ENCODE peak calls at places on chromosomes 11 and 22, in ten cellular contexts. One of them, this sample, is unnamed.

GRCh38 chr22:17943533-17944204 is 80.7 kb downstream of the MICAL3 start:
- DNase-seq in fibroblast of lung: no peak
- DNase-seq in psoas muscle: no peak
- DNase-seq in sigmoid colon: no peak
- DNase-seq in retinal pigment epithelial cell: no peak
- DNase-seq in PC-9: no peak
- DNase-seq in right atrium auricular region: no peak
- DNase-seq in GM20000: no peak
- DNase-seq in coronary artery: no peak
- DNase-seq in adrenal gland: no peak
- DNase-seq in this sample: no peak

GRCh38 chr11:72378704-72379383 is 55.5 kb downstream of the CLPB start:
- DNase-seq in GM20000: no peak
- DNase-seq in fibroblast of lung: peak; percentile 54
- DNase-seq in PC-9: no peak
- DNase-seq in retinal pigment epithelial cell: no peak
- DNase-seq in coronary artery: no peak
- DNase-seq in psoas muscle: peak; percentile 83
- DNase-seq in right atrium auricular region: peak; percentile 82
- DNase-seq in sigmoid colon: peak; percentile 85
- DNase-seq in adrenal gland: no peak
- DNase-seq in this sample: peak; percentile 46

GRCh38 chr11:120169981-120170698 is 32.2 kb upstream of the TRIM29 start:
- DNase-seq in retinal pigment epithelial cell: no peak
- DNase-seq in psoas muscle: no peak
- DNase-seq in PC-9: no peak
- DNase-seq in fibroblast of lung: no peak
- DNase-seq in coronary artery: peak; percentile 69
- DNase-seq in adrenal gland: no peak
- DNase-seq in right atrium auricular region: peak; percentile 47
- DNase-seq in sigmoid colon: peak; percentile 62
- DNase-seq in GM20000: peak; percentile 12
- DNase-seq in this sample: no peak

GRCh38 chr11:109150603-109151002 is 271.4 kb upstream of the C11orf87 start:
- DNase-seq in GM20000: no peak
- DNase-seq in right atrium auricular region: no peak
- DNase-seq in adrenal gland: no peak
- DNase-seq in psoas muscle: no peak
- DNase-seq in coronary artery: no peak
- DNase-seq in retinal pigment epithelial cell: no peak
- DNase-seq in sigmoid colon: no peak
- DNase-seq in fibroblast of lung: no peak
- DNase-seq in PC-9: no peak
- DNase-seq in this sample: no peak

GRCh38 chr11:126482586-126483108 is 127.2 kb downstream of the ST3GAL4 start:
- DNase-seq in adrenal gland: no peak
- DNase-seq in coronary artery: no peak
- DNase-seq in fibroblast of lung: no peak
- DNase-seq in retinal pigment epithelial cell: no peak
- DNase-seq in right atrium auricular region: no peak
- DNase-seq in psoas muscle: no peak
- DNase-seq in GM20000: no peak
- DNase-seq in PC-9: no peak
- DNase-seq in sigmoid colon: peak; percentile 22
- DNase-seq in this sample: no peak

GRCh38 chr11:66950113-66950535 is 8.1 kb downstream of the PC start:
- DNase-seq in psoas muscle: peak; percentile 62
- DNase-seq in coronary artery: peak; percentile 78
- DNase-seq in right atrium auricular region: no peak
- DNase-seq in sigmoid colon: peak; percentile 67
- DNase-seq in PC-9: peak; percentile 99
- DNase-seq in GM20000: no peak
- DNase-seq in fibroblast of lung: peak; percentile 79
- DNase-seq in adrenal gland: peak; percentile 93
- DNase-seq in retinal pigment epithelial cell: no peak
- DNase-seq in this sample: no peak

GRCh38 chr22:24695958-24696511 is 78.5 kb downstream of the PIWIL3 start:
- DNase-seq in right atrium auricular region: no peak
- DNase-seq in psoas muscle: no peak
- DNase-seq in GM20000: no peak
- DNase-seq in fibroblast of lung: peak; percentile 15
- DNase-seq in adrenal gland: no peak
- DNase-seq in PC-9: no peak
- DNase-seq in sigmoid colon: no peak
- DNase-seq in coronary artery: no peak
- DNase-seq in retinal pigment epithelial cell: no peak
- DNase-seq in this sample: peak; percentile 43

GRCh38 chr22:44139773-44140172 is 41.0 kb upstream of the PARVG start:
- DNase-seq in psoas muscle: peak; percentile 1
- DNase-seq in right atrium auricular region: no peak
- DNase-seq in PC-9: no peak
- DNase-seq in retinal pigment epithelial cell: no peak
- DNase-seq in GM20000: no peak
- DNase-seq in sigmoid colon: no peak
- DNase-seq in coronary artery: no peak
- DNase-seq in adrenal gland: no peak
- DNase-seq in fibroblast of lung: no peak
- DNase-seq in this sample: no peak

GRCh38 chr11:45725776-45726606 is 60.6 kb upstream of the CHST1 start:
- DNase-seq in psoas muscle: no peak
- DNase-seq in PC-9: peak; percentile 17
- DNase-seq in right atrium auricular region: no peak
- DNase-seq in coronary artery: no peak
- DNase-seq in sigmoid colon: no peak
- DNase-seq in adrenal gland: no peak
- DNase-seq in GM20000: no peak
- DNase-seq in retinal pigment epithelial cell: no peak
- DNase-seq in fibroblast of lung: no peak
- DNase-seq in this sample: no peak

GRCh38 chr11:9796854-9797253 is 133.0 kb downstream of the SWAP70 start:
- DNase-seq in PC-9: no peak
- DNase-seq in coronary artery: no peak
- DNase-seq in retinal pigment epithelial cell: no peak
- DNase-seq in adrenal gland: no peak
- DNase-seq in right atrium auricular region: no peak
- DNase-seq in sigmoid colon: no peak
- DNase-seq in GM20000: no peak
- DNase-seq in psoas muscle: no peak
- DNase-seq in fibroblast of lung: no peak
- DNase-seq in this sample: no peak

GRCh38 chr11:103532133-103532788 is 423.0 kb downstream of the DYNC2H1 start:
- DNase-seq in fibroblast of lung: peak; percentile 87
- DNase-seq in coronary artery: no peak
- DNase-seq in retinal pigment epithelial cell: no peak
- DNase-seq in PC-9: peak; percentile 64
- DNase-seq in adrenal gland: no peak
- DNase-seq in GM20000: no peak
- DNase-seq in sigmoid colon: no peak
- DNase-seq in psoas muscle: no peak
- DNase-seq in right atrium auricular region: no peak
- DNase-seq in this sample: no peak

GRCh38 chr11:84648413-84648812 is 978.7 kb downstream of the DLG2 start:
- DNase-seq in PC-9: no peak
- DNase-seq in fibroblast of lung: no peak
- DNase-seq in retinal pigment epithelial cell: no peak
- DNase-seq in right atrium auricular region: no peak
- DNase-seq in adrenal gland: no peak
- DNase-seq in sigmoid colon: no peak
- DNase-seq in psoas muscle: no peak
- DNase-seq in coronary artery: no peak
- DNase-seq in GM20000: no peak
- DNase-seq in this sample: no peak

GRCh38 chr11:84645988-84646689 is 981.0 kb downstream of the DLG2 start:
- DNase-seq in adrenal gland: no peak
- DNase-seq in PC-9: no peak
- DNase-seq in GM20000: no peak
- DNase-seq in coronary artery: no peak
- DNase-seq in retinal pigment epithelial cell: no peak
- DNase-seq in right atrium auricular region: no peak
- DNase-seq in fibroblast of lung: no peak
- DNase-seq in sigmoid colon: no peak
- DNase-seq in psoas muscle: no peak
- DNase-seq in this sample: no peak

DNA sequence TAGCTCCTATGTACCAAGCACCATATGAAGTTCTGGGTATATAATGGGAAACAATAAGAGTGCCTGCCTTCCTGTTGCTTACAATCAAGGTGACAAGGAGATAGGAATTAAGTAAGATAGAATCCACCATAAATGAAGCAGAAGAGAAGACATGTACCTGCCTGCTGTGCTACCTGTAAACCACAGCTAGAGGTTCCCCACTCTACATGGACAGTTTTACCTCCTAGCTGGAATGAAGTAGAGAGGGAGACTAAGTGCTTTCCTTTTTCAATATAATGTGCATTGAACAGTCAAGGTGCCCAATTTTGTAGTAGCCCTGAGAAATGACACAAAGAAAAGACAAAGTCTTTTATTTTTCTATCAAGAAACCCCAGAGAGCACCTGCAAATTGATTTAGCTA is 984.6 kb downstream of the DLG2 start:
- DNase-seq in right atrium auricular region: no peak
- DNase-seq in GM20000: no peak
- DNase-seq in PC-9: no peak
- DNase-seq in adrenal gland: no peak
- DNase-seq in psoas muscle: no peak
- DNase-seq in retinal pigment epithelial cell: no peak
- DNase-seq in sigmoid colon: no peak
- DNase-seq in fibroblast of lung: no peak
- DNase-seq in coronary artery: no peak
- DNase-seq in this sample: no peak
- TF ChIP-seq CTCF in right atrium auricular region: no peak
- TF ChIP-seq CTCF in GM20000: no peak
- TF ChIP-seq CTCF in PC-9: no peak
- TF ChIP-seq CTCF in adrenal gland: no peak
- TF ChIP-seq CTCF in psoas muscle: no peak
- TF ChIP-seq CTCF in retinal pigment epithelial cell: no peak
- TF ChIP-seq CTCF in sigmoid colon: no peak
- TF ChIP-seq CTCF in fibroblast of lung: no peak
- TF ChIP-seq CTCF in coronary artery: no peak
- TF ChIP-seq CTCF in this sample: no peak

GRCh38 chr22:20590477-20591294 is 83.3 kb downstream of the MED15 start:
- DNase-seq in fibroblast of lung: no peak
- DNase-seq in psoas muscle: no peak
- DNase-seq in adrenal gland: no peak
- DNase-seq in retinal pigment epithelial cell: no peak
- DNase-seq in PC-9: no peak
- DNase-seq in right atrium auricular region: no peak
- DNase-seq in GM20000: no peak
- DNase-seq in sigmoid colon: no peak
- DNase-seq in coronary artery: no peak
- DNase-seq in this sample: no peak

GRCh38 chr22:20591295-20591645 is 83.9 kb downstream of the MED15 start:
- DNase-seq in adrenal gland: no peak
- DNase-seq in PC-9: no peak
- DNase-seq in GM20000: no peak
- DNase-seq in coronary artery: no peak
- DNase-seq in right atrium auricular region: no peak
- DNase-seq in fibroblast of lung: no peak
- DNase-seq in retinal pigment epithelial cell: no peak
- DNase-seq in sigmoid colon: no peak
- DNase-seq in psoas muscle: no peak
- DNase-seq in this sample: no peak

GRCh38 chr22:20588843-20589581 is 81.6 kb downstream of the MED15 start:
- DNase-seq in adrenal gland: no peak
- DNase-seq in coronary artery: no peak
- DNase-seq in right atrium auricular region: no peak
- DNase-seq in sigmoid colon: no peak
- DNase-seq in PC-9: no peak
- DNase-seq in psoas muscle: no peak
- DNase-seq in GM20000: no peak
- DNase-seq in fibroblast of lung: no peak
- DNase-seq in retinal pigment epithelial cell: no peak
- DNase-seq in this sample: no peak

GRCh38 chr22:20589614-20590476 is 82.4 kb downstream of the MED15 start:
- DNase-seq in PC-9: no peak
- DNase-seq in adrenal gland: no peak
- DNase-seq in fibroblast of lung: no peak
- DNase-seq in retinal pigment epithelial cell: no peak
- DNase-seq in psoas muscle: no peak
- DNase-seq in GM20000: no peak
- DNase-seq in coronary artery: no peak
- DNase-seq in right atrium auricular region: no peak
- DNase-seq in sigmoid colon: no peak
- DNase-seq in this sample: no peak

DNA sequence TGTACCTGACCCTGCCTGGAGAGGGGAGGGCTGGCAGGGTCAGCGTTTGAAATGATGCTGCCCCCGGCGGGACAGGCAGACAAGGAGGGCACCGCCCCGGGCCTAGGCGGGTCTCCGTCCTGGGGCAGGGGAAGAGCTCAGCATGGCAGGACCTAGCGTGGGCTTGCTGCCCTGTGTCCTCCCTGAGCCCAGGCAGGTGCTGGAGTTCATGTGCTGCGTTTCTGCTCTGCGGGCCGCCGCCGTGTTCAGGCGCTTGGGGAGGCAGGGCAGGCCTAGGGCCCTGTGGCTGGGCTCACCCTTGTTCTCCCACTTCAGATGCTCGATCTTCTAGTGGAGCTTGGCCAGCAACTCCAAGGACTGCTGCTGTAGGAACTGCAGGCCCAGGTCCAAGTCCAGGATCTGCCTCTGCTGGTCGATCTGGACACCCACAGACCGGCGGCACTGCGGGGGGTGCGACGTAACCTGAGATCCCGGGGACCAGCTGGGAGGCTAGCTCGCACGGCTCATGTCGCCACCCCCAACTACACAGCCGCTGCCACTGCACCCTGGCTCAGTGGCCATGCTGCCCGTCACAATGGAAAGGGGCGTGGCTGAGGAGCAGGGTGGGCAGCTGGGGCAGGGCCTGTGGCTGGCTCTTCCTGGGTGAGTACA is 84.4 kb downstream of the MED15 start:
- DNase-seq in retinal pigment epithelial cell: no peak
- DNase-seq in adrenal gland: no peak
- DNase-seq in right atrium auricular region: no peak
- DNase-seq in GM20000: no peak
- DNase-seq in sigmoid colon: no peak
- DNase-seq in coronary artery: no peak
- DNase-seq in fibroblast of lung: peak; percentile 16
- DNase-seq in psoas muscle: no peak
- DNase-seq in PC-9: no peak
- DNase-seq in this sample: no peak
- TF ChIP-seq CTCF in retinal pigment epithelial cell: no peak
- TF ChIP-seq CTCF in adrenal gland: no peak
- TF ChIP-seq CTCF in right atrium auricular region: no peak
- TF ChIP-seq CTCF in GM20000: no peak
- TF ChIP-seq CTCF in sigmoid colon: no peak
- TF ChIP-seq CTCF in coronary artery: no peak
- TF ChIP-seq CTCF in fibroblast of lung: no peak
- TF ChIP-seq CTCF in psoas muscle: no peak
- TF ChIP-seq CTCF in PC-9: no peak
- TF ChIP-seq CTCF in this sample: no peak

GRCh38 chr11:100190395-100190794 is 496.7 kb upstream of the ARHGAP42 start:
- DNase-seq in psoas muscle: no peak
- DNase-seq in sigmoid colon: no peak
- DNase-seq in PC-9: no peak
- DNase-seq in retinal pigment epithelial cell: no peak
- DNase-seq in right atrium auricular region: no peak
- DNase-seq in fibroblast of lung: no peak
- DNase-seq in coronary artery: no peak
- DNase-seq in GM20000: no peak
- DNase-seq in adrenal gland: no peak
- DNase-seq in this sample: no peak
- TF ChIP-seq CTCF in psoas muscle: no peak
- TF ChIP-seq CTCF in sigmoid colon: no peak
- TF ChIP-seq CTCF in PC-9: no peak
- TF ChIP-seq CTCF in retinal pigment epithelial cell: no peak
- TF ChIP-seq CTCF in right atrium auricular region: no peak
- TF ChIP-seq CTCF in fibroblast of lung: no peak
- TF ChIP-seq CTCF in coronary artery: no peak
- TF ChIP-seq CTCF in GM20000: no peak
- TF ChIP-seq CTCF in adrenal gland: no peak
- TF ChIP-seq CTCF in this sample: no peak

GRCh38 chr22:20438678-20439492 is 1.3 kb upstream of the SCARF2 start:
- DNase-seq in psoas muscle: peak; percentile 58
- DNase-seq in PC-9: no peak
- DNase-seq in fibroblast of lung: no peak
- DNase-seq in coronary artery: no peak
- DNase-seq in retinal pigment epithelial cell: no peak
- DNase-seq in GM20000: peak; percentile 43
- DNase-seq in right atrium auricular region: no peak
- DNase-seq in adrenal gland: no peak
- DNase-seq in sigmoid colon: peak; percentile 67
- DNase-seq in this sample: no peak
- TF ChIP-seq CTCF in psoas muscle: peak; percentile 6
- TF ChIP-seq CTCF in PC-9: no peak
- TF ChIP-seq CTCF in fibroblast of lung: peak; percentile 30
- TF ChIP-seq CTCF in coronary artery: no peak
- TF ChIP-seq CTCF in retinal pigment epithelial cell: peak; percentile 20
- TF ChIP-seq CTCF in GM20000: no peak
- TF ChIP-seq CTCF in right atrium auricular region: no peak
- TF ChIP-seq CTCF in adrenal gland: no peak
- TF ChIP-seq CTCF in sigmoid colon: no peak
- TF ChIP-seq CTCF in this sample: peak; percentile 30

This sample was measured in heart right ventricle.